ENCODE peak calls at places on chromosomes 1 and 21, in five cellular contexts. G is uterus, F is body of pancreas, Z is esophagus squamous epithelium, L is heart left ventricle. T is an unnamed sample.

GRCh38 chr1:226050133-226050532 is 12.4 kb upstream of the H3-3A start:
- DNase-seq in F (no peak), L (no peak), G (no peak), Z (no peak), T (no peak)

GRCh38 chr1:7250176-7250575 is 464.9 kb downstream of the CAMTA1 start:
- DNase-seq in Z (no peak), G (no peak), L (no peak), F (no peak), T (no peak)

GRCh38 chr1:214377886-214378285 is 96.9 kb downstream of the SMYD2 start:
- DNase-seq in F (no peak), L (no peak), G (no peak), Z (no peak), T (no peak)

GRCh38 chr1:150024156-150024555 is 13.6 kb upstream of the OTUD7B start:
- DNase-seq in Z (no peak), L (no peak), G (no peak), F (no peak), T (no peak)

GRCh38 chr1:201721131-201722049 is 107.6 kb upstream of the IPO9 start:
- DNase-seq in Z (no peak), L (no peak), F (no peak), G (peak; percentile 64), T (no peak)

GRCh38 chr21:32300117-32300681 is 1.5 kb downstream of the MRAP start:
- DNase-seq in F (no peak), G (no peak), Z (no peak), L (no peak), T (no peak)

GRCh38 chr1:7932524-7933149 is 8.0 kb downstream of the TNFRSF9 start:
- DNase-seq in F (no peak), L (no peak), G (no peak), Z (no peak), T (no peak)

GRCh38 chr1:228109962-228110488 is 926 bp upstream of the MRPL55 start:
- DNase-seq in Z (no peak), G (peak; percentile 52), L (no peak), F (no peak), T (no peak)

GRCh38 chr1:222798111-222798510 is 16.7 kb upstream of the DISP1 start:
- DNase-seq in Z (no peak), G (no peak), L (no peak), F (peak; percentile 43), T (no peak)

DNA sequence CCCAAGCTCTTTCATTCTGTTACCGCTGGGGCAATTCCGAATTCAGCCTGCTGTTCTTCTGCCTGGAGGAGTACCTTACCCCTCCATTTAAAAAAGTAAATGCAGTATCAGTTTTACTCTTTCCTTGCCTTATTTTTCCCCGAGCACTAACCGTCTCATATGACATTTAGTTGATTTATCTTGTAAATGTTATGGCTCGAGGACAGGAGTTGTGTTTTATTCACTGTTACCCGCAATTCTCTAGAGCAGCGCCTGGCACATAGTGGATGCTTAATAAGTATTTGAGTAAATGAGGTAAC is 425 bp upstream of the TADA1 start:
- DNase-seq in F (no peak), G (no peak), L (no peak), Z (no peak), T (no peak)
- TF ChIP-seq POLR2A in F (no peak), G (no peak), L (no peak), Z (no peak), T (no peak)

GRCh38 chr1:185369786-185370185 is 52.7 kb upstream of the IVNS1ABP start:
- DNase-seq in Z (no peak), F (no peak), L (no peak), G (no peak), T (no peak)

GRCh38 chr1:185368313-185368712 is 51.3 kb upstream of the IVNS1ABP start:
- DNase-seq in G (no peak), Z (no peak), L (no peak), F (no peak), T (no peak)

GRCh38 chr1:185368913-185369491 is 52.0 kb upstream of the IVNS1ABP start:
- DNase-seq in L (no peak), G (no peak), Z (no peak), F (no peak), T (no peak)

GRCh38 chr1:185363205-185363604 is 46.2 kb upstream of the IVNS1ABP start:
- DNase-seq in G (no peak), Z (no peak), F (no peak), L (no peak), T (no peak)

GRCh38 chr1:185367218-185367617 is 50.2 kb upstream of the IVNS1ABP start:
- DNase-seq in L (no peak), G (no peak), Z (no peak), F (no peak), T (no peak)
- TF ChIP-seq POLR2A in L (no peak), G (no peak), Z (no peak), F (no peak), T (no peak)

GRCh38 chr1:41878495-41878894 is 40.2 kb downstream of the HIVEP3 start:
- DNase-seq in G (no peak), L (no peak), Z (no peak), F (no peak), T (no peak)
- TF ChIP-seq POLR2A in G (no peak), L (no peak), Z (no peak), F (no peak), T (no peak)

GRCh38 chr1:87335175-87335992 is 6.7 kb downstream of the LMO4 start:
- DNase-seq in Z (peak; percentile 16), G (peak; percentile 53), F (peak; percentile 60), L (peak; percentile 79), T (peak; percentile 67)
- TF ChIP-seq POLR2A in Z (no peak), G (no peak), F (peak; percentile 40), L (no peak), T (peak; percentile 61)

GRCh38 chr1:39333296-39333695 is 128.8 kb downstream of the MACF1 start:
- DNase-seq in G (no peak), Z (no peak), L (peak; percentile 23), F (peak; percentile 22), T (no peak)

GRCh38 chr1:39332291-39332690 is 127.8 kb downstream of the MACF1 start:
- DNase-seq in F (no peak), Z (no peak), G (no peak), L (no peak), T (no peak)

GRCh38 chr1:39335278-39335677 is 130.8 kb downstream of the MACF1 start:
- DNase-seq in F (no peak), G (no peak), L (no peak), Z (no peak), T (no peak)

GRCh38 chr1:39331647-39332046 is 127.2 kb downstream of the MACF1 start:
- DNase-seq in L (no peak), F (no peak), Z (no peak), G (no peak), T (no peak)

DNA sequence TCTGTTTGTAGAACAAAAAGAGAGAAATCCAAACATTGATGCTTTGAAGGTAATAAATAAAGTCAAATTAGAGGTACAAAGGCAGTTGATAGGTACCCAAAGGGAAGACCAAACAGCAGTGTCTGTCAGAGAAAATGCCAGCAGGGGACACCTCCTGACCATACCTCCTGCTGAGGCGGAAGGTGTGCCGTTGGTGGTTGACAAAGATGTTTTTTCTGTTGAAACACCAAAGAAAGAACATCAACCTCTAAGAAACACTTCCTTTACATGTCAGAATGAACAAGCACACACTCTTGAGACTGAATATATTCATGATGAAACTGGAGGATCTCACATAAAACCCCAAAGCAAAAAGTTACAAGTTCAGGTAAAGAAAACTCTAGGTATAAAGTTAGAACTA is 128.3 kb downstream of the MACF1 start:
- DNase-seq in L (no peak), F (no peak), Z (no peak), G (no peak), T (no peak)
- TF ChIP-seq POLR2A in L (no peak), F (no peak), Z (no peak), G (no peak), T (no peak)

DNA sequence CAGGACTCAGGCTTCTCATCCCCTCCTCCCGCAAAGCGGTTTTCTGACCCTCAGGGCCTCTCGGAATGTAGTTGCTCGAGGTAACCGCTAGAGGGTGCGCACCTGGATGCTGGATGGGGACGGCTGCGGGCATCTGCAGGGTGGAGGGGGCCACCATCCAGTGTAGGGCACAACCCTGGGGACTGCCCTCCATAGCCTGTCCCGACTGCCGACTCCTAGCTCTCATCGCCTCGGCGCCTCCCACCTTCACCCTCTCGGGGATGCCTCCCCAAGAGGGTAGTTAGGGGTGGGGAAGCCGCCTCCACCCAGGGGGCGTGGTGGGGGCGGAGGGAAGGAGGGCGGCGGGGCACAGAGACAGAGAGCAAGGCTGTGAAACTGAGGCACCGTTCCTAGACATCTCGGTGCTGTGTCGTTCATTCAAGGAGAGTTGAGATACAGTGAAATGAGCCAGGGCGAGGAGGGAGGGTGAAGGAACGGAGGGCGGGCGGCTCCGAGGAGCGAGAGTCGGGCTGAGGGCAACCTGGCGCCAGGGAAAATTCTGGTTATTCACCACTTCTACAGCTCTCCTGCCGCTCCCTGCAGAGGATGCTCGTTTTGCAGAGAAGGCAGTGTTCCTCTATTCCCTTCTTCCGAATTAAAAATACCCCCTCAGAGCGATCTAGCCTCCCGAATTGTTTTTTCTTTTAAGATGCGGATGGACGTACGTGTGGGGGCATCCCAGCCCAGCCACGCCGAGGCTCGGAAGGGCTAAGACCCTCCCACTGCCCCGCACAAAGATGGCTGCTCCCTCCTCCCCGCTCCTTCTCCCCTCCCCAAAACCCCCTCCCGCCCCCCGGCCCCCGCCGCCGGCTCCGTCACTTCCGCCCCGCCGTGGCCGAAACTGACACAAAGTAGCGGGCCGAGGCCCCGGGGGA is at the start of gene ATP8B2:
- DNase-seq in Z (no peak), F (peak; percentile 76), G (peak; percentile 80), L (peak; percentile 76), T (peak; percentile 87)
- TF ChIP-seq POLR2A in Z (no peak), F (no peak), G (no peak), L (no peak), T (peak; percentile 40)

GRCh38 chr21:16755061-16755460 is 757.8 kb upstream of the CXADR start:
- DNase-seq in Z (no peak), F (no peak), G (no peak), L (no peak), T (no peak)

GRCh38 chr21:16751705-16752104 is 761.1 kb upstream of the CXADR start:
- DNase-seq in Z (no peak), G (no peak), L (no peak), F (no peak), T (no peak)

GRCh38 chr21:16752109-16752508 is 760.7 kb upstream of the CXADR start:
- DNase-seq in G (no peak), F (no peak), Z (no peak), L (no peak), T (no peak)
- TF ChIP-seq POLR2A in G (no peak), F (no peak), Z (no peak), L (no peak), T (no peak)